ENCODE peak calls at places on chromosomes 12 and 14, in ten cellular contexts. C, L, A, D, K, M, Q, H, P and O are unnamed samples.

GRCh38 chr12:106583578-106584103 is 837 bp downstream of the RFX4 start:
- DNase-seq in M (peak; percentile 64), C (peak; percentile 22), K (no peak), D (no peak), A (peak; percentile 70), L (no peak), P (no peak), H (peak; percentile 41), Q (no peak), O (no peak)

GRCh38 chr12:93766802-93767523 is 89.8 kb downstream of the CRADD start:
- DNase-seq in L (no peak), M (no peak), P (no peak), Q (peak; percentile 74), H (peak; percentile 83), D (no peak), K (no peak), C (no peak), A (peak; percentile 68), O (peak; percentile 84)

GRCh38 chr12:98358144-98358543 is 157.2 kb upstream of the TMPO start:
- DNase-seq in A (no peak), L (no peak), H (no peak), D (no peak), K (no peak), P (no peak), M (no peak), Q (no peak), C (no peak), O (no peak)

GRCh38 chr14:62689741-62690140 is 355.5 kb downstream of the KCNH5 start:
- DNase-seq in K (no peak), D (no peak), Q (no peak), A (no peak), P (no peak), L (no peak), M (no peak), H (no peak), C (no peak), O (no peak)

GRCh38 chr12:49615725-49616124 is 7.6 kb upstream of the PRPF40B start:
- DNase-seq in K (no peak), Q (peak; percentile 66), M (no peak), H (peak; percentile 60), P (no peak), L (no peak), C (no peak), D (no peak), A (no peak), O (no peak)

GRCh38 chr14:88323520-88324199 is 591 bp upstream of the KCNK10 start:
- DNase-seq in K (no peak), A (peak; percentile 87), H (peak; percentile 32), D (no peak), P (no peak), L (no peak), C (peak; percentile 49), M (peak; percentile 70), Q (no peak), O (peak; percentile 54)

GRCh38 chr14:51400142-51400541 is 160.1 kb downstream of the TMX1 start:
- DNase-seq in Q (no peak), K (no peak), L (no peak), D (no peak), H (peak; percentile 20), P (no peak), A (no peak), C (no peak), M (no peak), O (no peak)

GRCh38 chr12:45725631-45726593 is 3.6 kb upstream of the ARID2 start:
- DNase-seq in P (no peak), K (no peak), A (peak; percentile 80), Q (peak; percentile 31), M (no peak), C (no peak), H (peak; percentile 66), D (no peak), L (peak; percentile 35), O (peak; percentile 55)

GRCh38 chr14:104893435-104894207 is 28.6 kb downstream of the CEP170B start:
- DNase-seq in D (no peak), Q (no peak), K (no peak), M (peak; percentile 12), H (no peak), A (no peak), C (no peak), P (no peak), L (no peak), O (peak; percentile 61)

GRCh38 chr12:14259481-14260010 is 105.9 kb upstream of the ATF7IP start:
- DNase-seq in A (no peak), M (no peak), K (no peak), P (no peak), H (no peak), L (no peak), Q (no peak), C (no peak), D (no peak), O (no peak)

GRCh38 chr12:3218150-3218845 is 141.1 kb downstream of the TSPAN9 start:
- DNase-seq in D (peak; percentile 83), A (peak; percentile 49), K (no peak), C (no peak), L (no peak), H (peak; percentile 88), M (no peak), P (no peak), Q (peak; percentile 66), O (no peak)